ENCODE peak calls at places on chromosome 17, in four cellular contexts. O, V, B and L are unnamed samples.

GRCh38 chr17:65438708-65439294 is 122.6 kb downstream of the AXIN2 start:
- DNase-seq in O (no peak), V (no peak), B (no peak), L (no peak)

GRCh38 chr17:17140590-17140980 is 65.5 kb downstream of the PLD6 start:
- DNase-seq in O (no peak), V (no peak), B (no peak), L (no peak)

GRCh38 chr17:42780816-42781638 is 617 bp downstream of the WNK4 start:
- DNase-seq in O (peak; percentile 29), V (no peak), B (no peak), L (no peak)

GRCh38 chr17:48045270-48046001 is 2.7 kb upstream of the NFE2L1 start:
- DNase-seq in O (peak; percentile 61), V (no peak), B (no peak), L (no peak)

GRCh38 chr17:74215332-74215727 is 2.0 kb downstream of the TTYH2 start:
- DNase-seq in O (no peak), V (no peak), B (no peak), L (no peak)

GRCh38 chr17:4945176-4945943 is 3.0 kb downstream of the PFN1 start:
- DNase-seq in O (peak; percentile 87), V (peak; percentile 71), B (peak; percentile 65), L (no peak)

GRCh38 chr17:40415390-40415789 is 2.3 kb downstream of the TOP2A start:
- DNase-seq in O (peak; percentile 42), V (no peak), B (no peak), L (no peak)

GRCh38 chr17:39926588-39927100 is 757 bp downstream of the ORMDL3 start:
- DNase-seq in O (peak; percentile 79), V (peak; percentile 69), B (no peak), L (peak; percentile 59)

GRCh38 chr17:79420318-79421243 is 190.3 kb downstream of the RBFOX3 start:
- DNase-seq in O (peak; percentile 57), V (no peak), B (no peak), L (no peak)

GRCh38 chr17:50641339-50641725 is 6.7 kb downstream of the ABCC3 start:
- DNase-seq in O (no peak), V (no peak), B (no peak), L (no peak)

GRCh38 chr17:38341035-38341721 is 2.6 kb downstream of the GPR179 start:
- DNase-seq in O (no peak), V (no peak), B (no peak), L (no peak)

GRCh38 chr17:60599220-60599619 is 773 bp upstream of the PPM1D start:
- DNase-seq in O (no peak), V (no peak), B (no peak), L (no peak)

GRCh38 chr17:30600062-30600829 is 123.0 kb downstream of the GOSR1 start:
- DNase-seq in O (no peak), V (peak; percentile 87), B (peak; percentile 38), L (peak; percentile 70)

GRCh38 chr17:50421308-50422031 is 4.5 kb upstream of the ACSF2 start:
- DNase-seq in O (peak; percentile 25), V (no peak), B (no peak), L (no peak)

GRCh38 chr17:49093131-49093530 is 39.4 kb upstream of the B4GALNT2 start:
- DNase-seq in O (no peak), V (no peak), B (no peak), L (no peak)

GRCh38 chr17:50165066-50165465 is 739 bp upstream of the SGCA start:
- DNase-seq in O (no peak), V (no peak), B (no peak), L (no peak)

GRCh38 chr17:74101527-74101926 is 102.0 kb upstream of the RPL38 start:
- DNase-seq in O (no peak), V (no peak), B (no peak), L (no peak)

GRCh38 chr17:47277921-47278320 is 24.3 kb downstream of the ITGB3 start:
- DNase-seq in O (no peak), V (no peak), B (no peak), L (no peak)

GRCh38 chr17:7133424-7133823 is 18.8 kb upstream of the ASGR2 start:
- DNase-seq in O (peak; percentile 60), V (peak; percentile 35), B (peak; percentile 36), L (no peak)

GRCh38 chr17:61407211-61407911 is 7.7 kb downstream of the TBX2 start:
- DNase-seq in O (no peak), V (no peak), B (no peak), L (peak; percentile 6)

GRCh38 chr17:7587420-7587786 is 2.5 kb downstream of the SOX15 start:
- DNase-seq in O (peak; percentile 48), V (peak; percentile 48), B (no peak), L (no peak)

GRCh38 chr17:54754560-54754959 is 146.1 kb upstream of the TOM1L1 start:
- DNase-seq in O (peak; percentile 47), V (peak; percentile 3), B (no peak), L (no peak)

GRCh38 chr17:69853533-69854262 is 221.3 kb upstream of the KCNJ16 start:
- DNase-seq in O (no peak), V (no peak), B (no peak), L (no peak)

GRCh38 chr17:58525239-58525638 is 10.8 kb upstream of the MTMR4 start:
- DNase-seq in O (no peak), V (no peak), B (no peak), L (no peak)

GRCh38 chr17:78538033-78538776 is 39.0 kb downstream of the DNAH17 start:
- DNase-seq in O (no peak), V (no peak), B (no peak), L (no peak)

GRCh38 chr17:74270333-74270732 is 3.7 kb upstream of the DNAI2 start:
- DNase-seq in O (no peak), V (no peak), B (no peak), L (no peak)

GRCh38 chr17:41837761-41838538 is at the start of gene KLHL10:
- DNase-seq in O (no peak), V (no peak), B (no peak), L (no peak)

GRCh38 chr17:42329025-42329976 is 41.0 kb downstream of the STAT5A start:
- DNase-seq in O (no peak), V (no peak), B (no peak), L (no peak)

GRCh38 chr17:76317535-76317934 is 9.5 kb upstream of the QRICH2 start:
- DNase-seq in O (no peak), V (no peak), B (no peak), L (no peak)

GRCh38 chr17:59154721-59155438 is at the start of gene SKA2:
- DNase-seq in O (peak; percentile 99), V (no peak), B (peak; percentile 100), L (peak; percentile 50)

GRCh38 chr17:76333673-76334505 is 19.8 kb downstream of the PRPSAP1 start:
- DNase-seq in O (no peak), V (no peak), B (no peak), L (no peak)

GRCh38 chr17:21090889-21091618 is 35.7 kb upstream of the DHRS7B start:
- DNase-seq in O (peak; percentile 11), V (no peak), B (no peak), L (no peak)

GRCh38 chr17:55295411-55296170 is 30.8 kb downstream of the HLF start:
- DNase-seq in O (peak; percentile 71), V (peak; percentile 37), B (no peak), L (peak; percentile 25)

GRCh38 chr17:2943971-2944370 is 119.4 kb downstream of the OR1D5 start:
- DNase-seq in O (no peak), V (peak; percentile 71), B (no peak), L (no peak)

GRCh38 chr17:27669850-27670249 is 38.9 kb downstream of the LGALS9 start:
- DNase-seq in O (no peak), V (no peak), B (no peak), L (no peak)

GRCh38 chr17:36118477-36119353 is 15.1 kb downstream of the CCL4 start:
- DNase-seq in O (no peak), V (no peak), B (no peak), L (no peak)

GRCh38 chr17:45277992-45278391 is 16.1 kb upstream of the SPATA32 start:
- DNase-seq in O (no peak), V (no peak), B (no peak), L (no peak)

GRCh38 chr17:45274033-45274432 is 12.1 kb upstream of the SPATA32 start:
- DNase-seq in O (no peak), V (no peak), B (no peak), L (no peak)

GRCh38 chr17:45273551-45273957 is 11.7 kb upstream of the SPATA32 start:
- DNase-seq in O (no peak), V (no peak), B (no peak), L (no peak)

GRCh38 chr17:45277216-45277849 is 15.4 kb upstream of the SPATA32 start:
- DNase-seq in O (peak; percentile 98), V (peak; percentile 90), B (peak; percentile 66), L (peak; percentile 67)

DNA sequence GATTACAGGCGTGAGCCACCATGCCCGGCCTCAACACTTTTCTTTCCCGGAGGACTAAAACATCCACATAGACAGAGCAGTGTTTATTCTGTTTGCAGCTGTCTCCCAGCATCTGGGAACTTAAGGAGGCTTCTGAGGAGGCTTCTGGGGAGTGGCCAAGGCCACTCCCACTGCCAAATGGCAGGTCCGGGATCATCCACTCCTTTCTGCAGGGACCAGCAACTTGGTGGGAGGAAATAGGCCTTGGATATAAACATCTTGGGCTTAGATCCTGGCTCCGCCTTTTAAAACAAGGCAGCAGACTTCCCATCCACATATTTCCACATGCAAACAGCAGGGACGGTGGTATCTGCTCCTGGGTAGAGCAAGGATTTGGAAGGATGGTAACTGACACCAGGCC is 14.1 kb upstream of the SPATA32 start:
- DNase-seq in O (no peak), V (no peak), B (no peak), L (no peak)
- TF ChIP-seq SPI1 in O (no peak), V (no peak), B (no peak), L (no peak)

GRCh38 chr17:81315170-81315884 is 20.2 kb upstream of the SLC38A10 start:
- DNase-seq in O (no peak), V (no peak), B (no peak), L (no peak)
- TF ChIP-seq SPI1 in O (no peak), V (no peak), B (no peak), L (no peak)

DNA sequence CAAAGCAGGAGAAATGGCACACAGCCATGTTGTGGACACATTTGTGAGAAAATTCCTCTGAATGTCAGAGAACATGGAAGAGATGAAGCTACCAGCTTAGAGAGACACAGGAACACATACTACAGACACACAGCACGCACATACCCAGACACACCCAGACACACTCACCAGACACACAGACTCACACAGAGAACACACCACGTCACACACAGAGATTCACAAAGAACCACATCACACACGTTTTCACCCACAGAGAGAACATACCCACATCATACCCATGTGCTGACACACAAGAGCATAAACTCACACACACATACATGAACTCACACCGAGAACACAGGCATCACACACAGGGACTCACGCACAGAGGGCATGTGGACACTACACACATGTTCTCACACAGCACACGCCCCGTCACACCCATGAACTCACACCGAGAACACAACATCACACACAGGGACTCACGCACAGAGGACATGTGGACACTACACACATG is 124.9 kb downstream of the METRNL start:
- DNase-seq in O (no peak), V (no peak), B (no peak), L (no peak)
- TF ChIP-seq SPI1 in O (no peak), V (no peak), B (no peak), L (no peak)

GRCh38 chr17:56497132-56497531 is 96.4 kb upstream of the NOG start:
- DNase-seq in O (no peak), V (no peak), B (no peak), L (no peak)

GRCh38 chr17:56505154-56505756 is 88.2 kb upstream of the NOG start:
- DNase-seq in O (no peak), V (no peak), B (no peak), L (no peak)

GRCh38 chr17:56502120-56502519 is 91.4 kb upstream of the NOG start:
- DNase-seq in O (no peak), V (no peak), B (no peak), L (no peak)

GRCh38 chr17:56499799-56500388 is 93.6 kb upstream of the NOG start:
- DNase-seq in O (peak; percentile 40), V (peak; percentile 36), B (no peak), L (no peak)
- TF ChIP-seq SPI1 in O (no peak), V (no peak), B (no peak), L (no peak)